ENCODE peak calls at places on chromosomes 11 and 22, in four cellular contexts. One of them, this sample, is unnamed.

GRCh38 chr11:99739464-99740089 is 718.8 kb downstream of the CNTN5 start:
- DNase-seq in cardiac fibroblast: peak
- DNase-seq in IMR-90: peak
- DNase-seq in HCT116: no peak
- DNase-seq in this sample: no peak

GRCh38 chr11:58923300-58923788 is 15.9 kb upstream of the GLYATL1 start:
- DNase-seq in cardiac fibroblast: peak
- DNase-seq in IMR-90: peak
- DNase-seq in HCT116: peak
- DNase-seq in this sample: no peak

GRCh38 chr11:47466701-47467250 is 17.8 kb upstream of the RAPSN start:
- DNase-seq in HCT116: no peak
- DNase-seq in IMR-90: no peak
- DNase-seq in cardiac fibroblast: peak
- DNase-seq in this sample: no peak

GRCh38 chr11:104946907-104947306 is 21.5 kb downstream of the CASP4 start:
- DNase-seq in IMR-90: peak
- DNase-seq in cardiac fibroblast: peak
- DNase-seq in HCT116: peak
- DNase-seq in this sample: no peak

GRCh38 chr11:126328938-126329643 is 25.2 kb downstream of the DCPS start:
- DNase-seq in cardiac fibroblast: no peak
- DNase-seq in HCT116: no peak
- DNase-seq in IMR-90: no peak
- DNase-seq in this sample: no peak

GRCh38 chr11:23688835-23689234 is 808.0 kb upstream of the LUZP2 start:
- DNase-seq in HCT116: no peak
- DNase-seq in cardiac fibroblast: peak
- DNase-seq in IMR-90: peak
- DNase-seq in this sample: no peak

GRCh38 chr11:85619497-85619896 is 7.6 kb downstream of the DLG2 start:
- DNase-seq in HCT116: no peak
- DNase-seq in IMR-90: no peak
- DNase-seq in cardiac fibroblast: peak
- DNase-seq in this sample: no peak

GRCh38 chr22:19062909-19063308 is 59.3 kb downstream of the DGCR2 start:
- DNase-seq in IMR-90: no peak
- DNase-seq in cardiac fibroblast: no peak
- DNase-seq in HCT116: no peak
- DNase-seq in this sample: no peak

GRCh38 chr11:11416917-11417316 is 63.9 kb upstream of the CSNK2A3 start:
- DNase-seq in HCT116: no peak
- DNase-seq in cardiac fibroblast: peak
- DNase-seq in IMR-90: peak
- DNase-seq in this sample: no peak

GRCh38 chr11:28318861-28319260 is 210.7 kb downstream of the METTL15 start:
- DNase-seq in cardiac fibroblast: peak
- DNase-seq in IMR-90: no peak
- DNase-seq in HCT116: no peak
- DNase-seq in this sample: no peak

GRCh38 chr11:9264381-9265210 is 554 bp downstream of the DENND5A start:
- DNase-seq in HCT116: no peak
- DNase-seq in cardiac fibroblast: peak
- DNase-seq in IMR-90: peak
- DNase-seq in this sample: peak

GRCh38 chr11:128664286-128664685 is 29.6 kb upstream of the FLI1 start:
- DNase-seq in IMR-90: no peak
- DNase-seq in cardiac fibroblast: no peak
- DNase-seq in HCT116: no peak
- DNase-seq in this sample: no peak

GRCh38 chr11:36441610-36442208 is 68.4 kb downstream of the TRAF6 start:
- DNase-seq in cardiac fibroblast: no peak
- DNase-seq in IMR-90: no peak
- DNase-seq in HCT116: no peak
- DNase-seq in this sample: no peak

GRCh38 chr22:49647346-49648026 is 180.2 kb downstream of the BRD1 start:
- DNase-seq in IMR-90: no peak
- DNase-seq in cardiac fibroblast: no peak
- DNase-seq in HCT116: no peak
- DNase-seq in this sample: no peak
- TF ChIP-seq CTCF in IMR-90: no peak
- TF ChIP-seq CTCF in cardiac fibroblast: no peak
- TF ChIP-seq CTCF in HCT116: peak
- TF ChIP-seq CTCF in this sample: no peak

GRCh38 chr11:60831143-60831500 is 10.8 kb upstream of the CCDC86 start:
- DNase-seq in cardiac fibroblast: peak
- DNase-seq in HCT116: peak
- DNase-seq in IMR-90: peak
- DNase-seq in this sample: peak
- TF ChIP-seq CTCF in cardiac fibroblast: peak
- TF ChIP-seq CTCF in HCT116: peak
- TF ChIP-seq CTCF in IMR-90: peak
- TF ChIP-seq CTCF in this sample: peak

GRCh38 chr11:43812471-43812870 is 68.2 kb upstream of the ALKBH3 start:
- DNase-seq in cardiac fibroblast: no peak
- DNase-seq in IMR-90: no peak
- DNase-seq in HCT116: no peak
- DNase-seq in this sample: no peak

GRCh38 chr11:43806976-43807375 is 73.7 kb upstream of the ALKBH3 start:
- DNase-seq in IMR-90: no peak
- DNase-seq in HCT116: no peak
- DNase-seq in cardiac fibroblast: no peak
- DNase-seq in this sample: no peak

GRCh38 chr11:43810929-43811596 is 69.6 kb upstream of the ALKBH3 start:
- DNase-seq in IMR-90: no peak
- DNase-seq in HCT116: no peak
- DNase-seq in cardiac fibroblast: peak
- DNase-seq in this sample: no peak
- TF ChIP-seq CTCF in IMR-90: peak
- TF ChIP-seq CTCF in HCT116: no peak
- TF ChIP-seq CTCF in cardiac fibroblast: peak
- TF ChIP-seq CTCF in this sample: no peak

DNA sequence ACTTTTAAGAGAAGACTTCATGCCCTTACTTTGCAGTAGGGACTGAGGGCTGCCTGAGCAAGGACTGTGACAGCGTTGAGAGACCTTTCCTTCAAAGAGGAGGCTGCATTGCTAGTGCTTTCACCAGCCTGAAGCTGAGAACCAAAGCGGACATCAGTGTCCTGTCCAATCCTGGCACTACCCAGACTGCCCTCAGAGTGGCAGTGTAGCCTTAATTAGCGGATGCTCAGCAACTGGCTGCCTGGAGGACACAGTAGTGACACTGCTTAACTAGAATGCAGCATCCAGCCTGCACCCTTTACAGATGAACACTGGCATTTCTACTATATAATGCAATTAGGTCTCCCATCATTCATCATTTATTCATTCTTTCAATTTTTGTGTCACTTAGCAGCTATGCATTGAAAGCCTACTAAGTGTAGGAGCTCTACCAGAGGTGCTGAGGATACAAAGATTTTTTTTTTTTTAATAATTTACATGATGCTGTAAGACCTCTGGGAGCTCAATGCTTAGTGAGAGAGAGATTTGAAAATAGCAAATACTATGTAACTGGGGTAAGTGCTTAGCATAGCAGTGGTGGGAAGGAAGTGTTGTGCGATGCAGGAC is 36.9 kb upstream of the SLC36A4 start:
- DNase-seq in HCT116: peak
- DNase-seq in IMR-90: peak
- DNase-seq in cardiac fibroblast: peak
- DNase-seq in this sample: peak
- TF ChIP-seq CTCF in HCT116: peak
- TF ChIP-seq CTCF in IMR-90: peak
- TF ChIP-seq CTCF in cardiac fibroblast: peak
- TF ChIP-seq CTCF in this sample: peak

DNA sequence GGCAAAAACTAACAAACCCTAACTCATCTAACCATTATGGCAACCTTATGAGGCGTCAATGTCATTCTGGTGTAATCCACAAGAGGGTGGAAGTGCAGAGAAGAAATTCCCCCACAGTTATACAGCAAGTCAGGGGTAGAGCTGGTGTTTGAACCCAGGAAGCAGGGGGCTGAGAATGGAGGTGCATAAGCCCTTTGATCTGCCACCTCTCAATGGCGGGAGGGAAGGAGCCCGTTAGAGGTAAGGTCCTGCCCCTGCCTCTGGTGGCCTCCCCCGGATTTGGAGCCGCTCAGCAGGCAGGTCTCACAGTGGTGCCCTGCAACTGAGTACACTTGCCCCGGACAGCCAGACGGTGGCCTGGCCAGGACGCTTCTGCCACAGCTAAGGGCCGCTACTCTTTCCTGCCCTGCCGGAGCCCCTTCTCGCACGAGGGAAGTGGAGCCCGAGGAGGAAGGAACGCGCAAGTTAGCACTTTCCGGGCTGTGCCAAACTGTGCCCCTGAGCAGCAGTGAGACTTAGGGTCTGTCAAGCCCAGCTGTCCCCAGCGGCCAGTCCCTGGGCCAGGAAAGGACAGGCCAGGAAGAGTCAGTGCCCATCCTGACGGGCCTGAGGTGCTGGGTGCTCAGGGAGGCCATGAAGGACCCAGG is 1.1 kb downstream of the FXYD2 start:
- DNase-seq in HCT116: no peak
- DNase-seq in cardiac fibroblast: no peak
- DNase-seq in IMR-90: no peak
- DNase-seq in this sample: peak
- TF ChIP-seq CTCF in HCT116: peak
- TF ChIP-seq CTCF in cardiac fibroblast: peak
- TF ChIP-seq CTCF in IMR-90: no peak
- TF ChIP-seq CTCF in this sample: peak